ENCODE peak calls at places on chromosomes 6 and 20, in nine cellular contexts. B, F, V, C, U, G, T, I and Z are unnamed samples.

GRCh38 chr20:56800088-56800487 is 171.0 kb downstream of the TFAP2C start:
- DNase-seq in G (no peak), C (no peak), B (no peak), I (no peak), U (no peak), T (no peak), V (no peak), F (no peak), Z (no peak)

GRCh38 chr6:148868314-148868713 is 121.5 kb downstream of the UST start:
- DNase-seq in U (no peak), V (no peak), C (no peak), G (no peak), I (no peak), B (no peak), F (no peak), T (no peak), Z (no peak)

GRCh38 chr6:89989742-89990141 is 95.5 kb downstream of the GJA10 start:
- DNase-seq in T (no peak), C (no peak), G (no peak), V (no peak), F (no peak), I (no peak), U (no peak), B (no peak), Z (no peak)

GRCh38 chr6:71127374-71127773 is 161.2 kb upstream of the OGFRL1 start:
- DNase-seq in C (no peak), F (no peak), B (no peak), I (no peak), U (no peak), V (no peak), T (no peak), G (no peak), Z (no peak)

GRCh38 chr6:167200806-167201205 is 43.0 kb upstream of the GPR31 start:
- DNase-seq in V (peak), B (no peak), G (no peak), I (no peak), F (no peak), T (no peak), C (no peak), U (no peak), Z (no peak)

GRCh38 chr6:107493158-107494057 is 3.5 kb downstream of the SOBP start:
- DNase-seq in F (no peak), U (no peak), T (no peak), C (peak), B (peak), I (no peak), G (no peak), V (peak), Z (no peak)

GRCh38 chr6:160462551-160463109 is 114.5 kb downstream of the SLC22A3 start:
- DNase-seq in C (no peak), I (peak), V (no peak), G (no peak), F (no peak), U (peak), T (no peak), B (no peak), Z (no peak)

GRCh38 chr20:62387219-62387913 is 463 bp downstream of the RPS21 start:
- DNase-seq in G (no peak), I (no peak), C (no peak), V (no peak), U (no peak), T (no peak), B (no peak), F (no peak), Z (no peak)

GRCh38 chr20:10225439-10226080 is 6.9 kb downstream of the SNAP25 start:
- DNase-seq in V (peak), F (no peak), T (peak), C (no peak), B (no peak), I (no peak), G (no peak), U (no peak), Z (no peak)

GRCh38 chr6:43575105-43575771 is 600 bp downstream of the XPO5 start:
- DNase-seq in U (peak), I (no peak), C (no peak), B (peak), T (peak), G (no peak), F (no peak), V (peak), Z (no peak)
- H3K27ac ChIP-seq in U (peak), I (peak), C (peak), B (peak), T (peak), G (peak), F (peak), V (peak), Z (no peak)

DNA sequence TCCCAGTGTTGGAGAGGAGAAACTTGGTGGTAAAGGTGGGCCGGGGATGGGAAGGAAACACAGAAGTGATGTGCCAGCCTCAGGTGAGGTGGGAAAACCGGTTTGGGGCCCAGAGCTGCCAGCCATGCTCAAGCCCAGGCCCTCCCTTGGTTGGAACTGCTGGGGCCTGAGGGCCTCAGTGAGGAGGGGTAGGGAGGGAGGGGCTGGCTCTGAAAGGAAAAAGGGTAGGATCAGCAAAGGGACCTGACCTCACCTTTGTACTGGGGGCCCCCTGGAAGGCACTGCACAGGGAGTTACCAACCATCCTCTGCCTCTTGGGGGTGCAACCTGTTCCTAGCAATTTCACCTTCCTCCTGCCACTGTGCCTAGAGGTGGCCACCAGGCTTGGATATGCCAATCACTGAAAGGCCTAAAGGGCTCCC is 1.8 kb upstream of the SPEF1 start:
- DNase-seq in G (no peak), C (peak), F (no peak), B (peak), V (no peak), I (no peak), T (no peak), U (no peak), Z (peak)
- TF ChIP-seq POLR2A in G (no peak), C (no peak), F (no peak), B (no peak), V (peak), I (no peak), T (no peak), U (no peak), Z (no peak)

GRCh38 chr20:19976595-19977372 is 40.4 kb upstream of the NAA20 start:
- DNase-seq in G (peak), B (peak), F (peak), V (peak), I (no peak), T (no peak), U (no peak), C (peak), Z (peak)
- TF ChIP-seq POLR2AphosphoS5 in G (peak), B (peak), F (no peak), V (no peak), I (no peak), T (no peak), U (no peak), C (peak), Z (peak)

GRCh38 chr6:134589512-134589911 is 271.6 kb upstream of the SGK1 start:
- DNase-seq in I (no peak), F (no peak), V (no peak), B (no peak), T (no peak), C (no peak), U (no peak), G (no peak), Z (no peak)
- H3K27ac ChIP-seq in I (no peak), F (no peak), V (no peak), B (no peak), T (no peak), C (no peak), U (no peak), G (no peak), Z (no peak)

GRCh38 chr20:49046087-49046900 is at the start of gene CSE1L:
- DNase-seq in F (peak), U (peak), V (peak), C (peak), I (peak), G (peak), T (peak), B (peak), Z (peak)
- TF ChIP-seq POLR2A in F (peak), U (peak), V (peak), C (peak), I (peak), G (peak), T (peak), B (no peak), Z (peak)

GRCh38 chr6:42217523-42218367 is at the start of gene MRPS10:
- DNase-seq in I (peak), G (peak), U (peak), B (peak), T (peak), F (peak), V (peak), C (peak), Z (peak)
- TF ChIP-seq POLR2AphosphoS5 in I (peak), G (peak), U (peak), B (peak), T (peak), F (peak), V (peak), C (peak), Z (peak)

DNA sequence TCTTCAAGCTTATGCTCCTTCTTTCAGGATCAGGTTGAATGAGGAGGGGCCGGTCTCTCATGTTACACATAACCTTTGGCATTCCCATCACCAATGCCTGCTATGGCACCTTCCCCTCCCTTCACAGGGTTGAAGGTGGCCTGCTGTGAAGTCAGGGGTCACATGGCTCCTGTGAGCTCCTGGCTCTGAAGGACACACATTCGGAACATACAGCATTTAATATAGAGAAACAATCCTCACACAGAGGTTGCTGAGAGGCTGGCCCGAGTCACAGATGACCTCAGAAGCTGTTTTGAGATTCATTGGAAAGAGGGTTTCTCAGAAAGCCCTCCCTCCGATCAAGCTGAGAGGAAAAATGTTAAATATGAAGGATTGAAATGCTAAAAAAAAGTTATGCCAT is 82.1 kb downstream of the PSMG4 start:
- DNase-seq in G (no peak), C (no peak), U (no peak), B (no peak), T (no peak), V (peak), F (no peak), I (no peak), Z (no peak)
- H3K27ac ChIP-seq in G (no peak), C (no peak), U (no peak), B (no peak), T (no peak), V (no peak), F (no peak), I (no peak), Z (peak)